ENCODE peak calls at places on chromosome 13, in six cellular contexts. B, F, N, M, I and Z are unnamed samples.

GRCh38 chr13:44311011-44311481 is 62.6 kb upstream of the SERP2 start:
- DNase-seq in B (no peak), F (no peak), N (no peak), M (no peak), I (no peak), Z (no peak)

GRCh38 chr13:110499621-110500281 is 61.8 kb downstream of the RAB20 start:
- DNase-seq in B (no peak), F (no peak), N (no peak), M (no peak), I (no peak), Z (no peak)

GRCh38 chr13:112452380-112453206 is 76.4 kb downstream of the SPACA7 start:
- DNase-seq in B (no peak), F (no peak), N (no peak), M (no peak), I (no peak), Z (no peak)

GRCh38 chr13:51746802-51747201 is 57.2 kb downstream of the DHRS12 start:
- DNase-seq in B (no peak), F (no peak), N (no peak), M (no peak), I (no peak), Z (no peak)

GRCh38 chr13:46728777-46729176 is 68.2 kb downstream of the ESD start:
- DNase-seq in B (no peak), F (peak), N (no peak), M (no peak), I (peak), Z (no peak)

GRCh38 chr13:102310691-102311432 is 91.0 kb downstream of the FGF14 start:
- DNase-seq in B (no peak), F (no peak), N (no peak), M (no peak), I (no peak), Z (no peak)

GRCh38 chr13:55653497-55653896 is 1487.2 kb upstream of the PRR20A start:
- DNase-seq in B (no peak), F (no peak), N (no peak), M (no peak), I (no peak), Z (no peak)

GRCh38 chr13:49022472-49023144 is 46.9 kb downstream of the FNDC3A start:
- DNase-seq in B (no peak), F (no peak), N (no peak), M (no peak), I (no peak), Z (no peak)

GRCh38 chr13:25608181-25608580 is 236.4 kb downstream of the ATP8A2 start:
- DNase-seq in B (no peak), F (no peak), N (no peak), M (no peak), I (no peak), Z (no peak)

GRCh38 chr13:111048387-111048786 is 66.7 kb upstream of the ARHGEF7 start:
- DNase-seq in B (no peak), F (no peak), N (no peak), M (no peak), I (no peak), Z (no peak)

GRCh38 chr13:30615851-30616311 is 1.8 kb upstream of the USPL1 start:
- DNase-seq in B (no peak), F (peak), N (peak), M (no peak), I (peak), Z (no peak)

GRCh38 chr13:49213997-49214916 is 5.9 kb upstream of the MLNR start:
- DNase-seq in B (no peak), F (no peak), N (no peak), M (no peak), I (no peak), Z (no peak)

GRCh38 chr13:74662895-74663294 is 528.7 kb upstream of the KLF12 start:
- DNase-seq in B (no peak), F (no peak), N (no peak), M (no peak), I (no peak), Z (no peak)

GRCh38 chr13:19178901-19179593 is 2.6 kb downstream of the TUBA3C start:
- DNase-seq in B (no peak), F (no peak), N (no peak), M (no peak), I (no peak), Z (no peak)

GRCh38 chr13:50080158-50080855 is 65.1 kb downstream of the KCNRG start:
- DNase-seq in B (no peak), F (peak), N (peak), M (no peak), I (peak), Z (no peak)

GRCh38 chr13:73991384-73991783 is 142.8 kb downstream of the KLF12 start:
- DNase-seq in B (no peak), F (no peak), N (no peak), M (no peak), I (no peak), Z (no peak)

GRCh38 chr13:44331912-44332840 is 41.4 kb upstream of the SERP2 start:
- DNase-seq in B (no peak), F (peak), N (peak), M (no peak), I (no peak), Z (no peak)

GRCh38 chr13:84136582-84136981 is 254.3 kb upstream of the SLITRK1 start:
- DNase-seq in B (no peak), F (no peak), N (no peak), M (no peak), I (no peak), Z (no peak)

GRCh38 chr13:91200486-91200885 is 147.0 kb upstream of the MIR17HG start:
- DNase-seq in B (no peak), F (no peak), N (no peak), M (no peak), I (no peak), Z (no peak)

GRCh38 chr13:98189841-98190505 is 12.9 kb upstream of the RNF113B start:
- DNase-seq in B (no peak), F (no peak), N (peak), M (no peak), I (peak), Z (no peak)

GRCh38 chr13:51523082-51523518 is 61.2 kb upstream of the WDFY2 start:
- DNase-seq in B (no peak), F (no peak), N (peak), M (no peak), I (peak), Z (no peak)

GRCh38 chr13:109715902-109716301 is 70.5 kb downstream of the IRS2 start:
- DNase-seq in B (no peak), F (no peak), N (no peak), M (no peak), I (no peak), Z (no peak)

GRCh38 chr13:64546371-64546770 is 2683.8 kb downstream of the PCDH9 start:
- DNase-seq in B (no peak), F (no peak), N (no peak), M (no peak), I (no peak), Z (no peak)

GRCh38 chr13:109998808-109999528 is 212.6 kb upstream of the IRS2 start:
- DNase-seq in B (no peak), F (no peak), N (no peak), M (no peak), I (no peak), Z (no peak)

GRCh38 chr13:91277013-91277676 is 70.3 kb upstream of the MIR17HG start:
- DNase-seq in B (no peak), F (no peak), N (no peak), M (no peak), I (no peak), Z (no peak)

GRCh38 chr13:110330491-110331001 is 23.5 kb downstream of the COL4A2 start:
- DNase-seq in B (no peak), F (no peak), N (no peak), M (no peak), I (no peak), Z (no peak)

GRCh38 chr13:39023316-39023715 is 14.6 kb downstream of the PROSER1 start:
- DNase-seq in B (no peak), F (no peak), N (no peak), M (no peak), I (no peak), Z (no peak)
- TF ChIP-seq TAF1 in B (no peak), F (no peak), N (no peak), M (no peak), I (no peak), Z (no peak)

GRCh38 chr13:76683854-76684253 is 202.4 kb downstream of the KCTD12 start:
- DNase-seq in B (no peak), F (no peak), N (no peak), M (no peak), I (no peak), Z (no peak)

GRCh38 chr13:76687467-76687866 is 198.7 kb downstream of the KCTD12 start:
- DNase-seq in B (no peak), F (no peak), N (no peak), M (no peak), I (no peak), Z (no peak)

GRCh38 chr13:76685938-76686337 is 200.3 kb downstream of the KCTD12 start:
- DNase-seq in B (no peak), F (no peak), N (no peak), M (no peak), I (no peak), Z (no peak)

GRCh38 chr13:76683168-76683567 is 203.0 kb downstream of the KCTD12 start:
- DNase-seq in B (no peak), F (no peak), N (no peak), M (no peak), I (no peak), Z (no peak)

DNA sequence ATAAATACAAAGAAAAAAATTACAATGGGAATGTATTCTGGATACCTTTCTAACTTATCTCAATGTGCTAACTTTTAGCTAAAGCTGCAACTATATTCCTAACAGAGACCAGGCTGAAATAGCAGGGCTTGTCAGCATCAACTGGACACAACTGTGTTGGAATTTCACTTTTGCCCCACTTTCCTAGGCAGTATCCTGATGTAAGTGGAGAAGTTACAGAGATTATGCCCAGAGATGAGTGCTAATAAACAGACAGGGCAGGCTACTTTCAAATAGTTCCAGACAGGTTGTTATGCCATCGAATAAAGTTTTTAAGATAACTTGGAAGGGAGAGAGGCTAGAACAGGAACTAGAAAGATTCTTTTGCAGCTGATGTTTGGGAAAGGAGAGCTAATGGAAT is 201.9 kb downstream of the KCTD12 start:
- DNase-seq in B (no peak), F (no peak), N (no peak), M (no peak), I (no peak), Z (no peak)
- TF ChIP-seq POLR2AphosphoS5 in B (no peak), F (no peak), N (no peak), M (no peak), I (no peak), Z (no peak)

GRCh38 chr13:45731455-45731854 is 29.3 kb downstream of the CBY2 start:
- DNase-seq in B (no peak), F (no peak), N (no peak), M (no peak), I (peak), Z (no peak)

GRCh38 chr13:45728759-45729158 is 26.6 kb downstream of the CBY2 start:
- DNase-seq in B (no peak), F (peak), N (no peak), M (no peak), I (peak), Z (peak)
- TF ChIP-seq TAF1 in B (no peak), F (no peak), N (no peak), M (no peak), I (no peak), Z (no peak)

GRCh38 chr13:93216122-93216521 is 10.5 kb upstream of the GPC6 start:
- DNase-seq in B (no peak), F (peak), N (no peak), M (no peak), I (no peak), Z (no peak)
- TF ChIP-seq POLR2AphosphoS5 in B (no peak), F (no peak), N (no peak), M (no peak), I (no peak), Z (no peak)

GRCh38 chr13:71606818-71607217 is 260.2 kb downstream of the DACH1 start:
- DNase-seq in B (no peak), F (no peak), N (no peak), M (no peak), I (no peak), Z (no peak)

GRCh38 chr13:71607575-71607974 is 259.4 kb downstream of the DACH1 start:
- DNase-seq in B (no peak), F (no peak), N (no peak), M (no peak), I (no peak), Z (no peak)

GRCh38 chr13:71602327-71602726 is 264.7 kb downstream of the DACH1 start:
- DNase-seq in B (no peak), F (no peak), N (no peak), M (no peak), I (no peak), Z (no peak)

GRCh38 chr13:71605744-71606143 is 261.3 kb downstream of the DACH1 start:
- DNase-seq in B (no peak), F (no peak), N (no peak), M (no peak), I (no peak), Z (no peak)

GRCh38 chr13:71603255-71603654 is 263.7 kb downstream of the DACH1 start:
- DNase-seq in B (no peak), F (no peak), N (no peak), M (no peak), I (no peak), Z (no peak)
- TF ChIP-seq TAF1 in B (no peak), F (no peak), N (no peak), M (no peak), I (no peak), Z (no peak)

GRCh38 chr13:100262404-100262803 is 173.5 kb downstream of the PCCA start:
- DNase-seq in B (no peak), F (no peak), N (no peak), M (no peak), I (no peak), Z (no peak)
- TF ChIP-seq POLR2AphosphoS5 in B (no peak), F (no peak), N (no peak), M (no peak), I (no peak), Z (no peak)

GRCh38 chr13:95385373-95385772 is 84.1 kb upstream of the ABCC4 start:
- DNase-seq in B (no peak), F (no peak), N (no peak), M (no peak), I (no peak), Z (no peak)

GRCh38 chr13:95391325-95391724 is 90.1 kb upstream of the ABCC4 start:
- DNase-seq in B (no peak), F (no peak), N (no peak), M (no peak), I (no peak), Z (no peak)

GRCh38 chr13:95386370-95386769 is 85.1 kb upstream of the ABCC4 start:
- DNase-seq in B (no peak), F (no peak), N (no peak), M (no peak), I (no peak), Z (no peak)

GRCh38 chr13:95385808-95386207 is 84.6 kb upstream of the ABCC4 start:
- DNase-seq in B (no peak), F (no peak), N (no peak), M (no peak), I (no peak), Z (no peak)

GRCh38 chr13:95388420-95389079 is 87.3 kb upstream of the ABCC4 start:
- DNase-seq in B (no peak), F (no peak), N (no peak), M (no peak), I (no peak), Z (no peak)
- TF ChIP-seq TAF1 in B (no peak), F (no peak), N (no peak), M (no peak), I (no peak), Z (no peak)